ENCODE peak calls at places on chromosomes 1 and 21, in six cellular contexts. M is uterus, G is adrenal gland, D is mucosa of descending colon, F is left ventricle myocardium inferior, H is heart right ventricle. P is an unnamed sample. For H3K9me3 and H3K36me3, the result is how much of the 10 kb centered on the place peaks cover.

GRCh38 chr1:38175062-38175461 is 128.5 kb upstream of the POU3F1 start:
- DNase-seq in G (no peak), H (peak), M (no peak), F (no peak), D (no peak), P (no peak)

GRCh38 chr21:40732998-40733397 is 114.0 kb downstream of the DSCAM start:
- DNase-seq in G (no peak), H (no peak), F (no peak), D (no peak), M (no peak), P (no peak)

GRCh38 chr1:84540759-84541158 is 33.5 kb downstream of the CTBS start:
- DNase-seq in D (no peak), H (no peak), M (no peak), G (no peak), F (no peak), P (no peak)

GRCh38 chr1:100400332-100400933 is 48.1 kb downstream of the CDC14A start:
- DNase-seq in G (peak), H (peak), F (peak), M (no peak), D (peak), P (peak)

GRCh38 chr1:22370190-22370498 is 81.5 kb upstream of the ZBTB40 start:
- DNase-seq in M (no peak), D (no peak), G (no peak), F (no peak), H (no peak), P (no peak)

GRCh38 chr1:111032295-111032897 is 68.7 kb upstream of the LRIF1 start:
- DNase-seq in G (no peak), H (no peak), M (no peak), D (no peak), F (no peak), P (no peak)

GRCh38 chr1:235495539-235495938 is 8.7 kb downstream of the B3GALNT2 start:
- DNase-seq in H (no peak), G (no peak), F (no peak), D (no peak), M (no peak), P (no peak)

GRCh38 chr1:205610781-205611473 is 20.9 kb downstream of the ELK4 start:
- DNase-seq in G (no peak), F (no peak), D (no peak), M (no peak), H (no peak), P (no peak)

GRCh38 chr1:64019818-64020217 is 183.6 kb upstream of the UBE2U start:
- DNase-seq in M (no peak), G (no peak), H (no peak), F (no peak), D (no peak), P (no peak)

GRCh38 chr1:25683731-25684130 is 67.1 kb downstream of the MAN1C1 start:
- DNase-seq in G (no peak), F (no peak), M (no peak), H (no peak), D (no peak), P (no peak)

GRCh38 chr1:183493540-183494245 is 21.4 kb downstream of the SMG7 start:
- DNase-seq in F (no peak), G (peak), H (no peak), M (no peak), D (no peak), P (no peak)

GRCh38 chr21:37503848-37504467 is 137.4 kb downstream of the DYRK1A start:
- DNase-seq in M (no peak), D (no peak), H (no peak), G (no peak), F (no peak), P (no peak)

GRCh38 chr1:181135462-181135781 is 46.9 kb downstream of the IER5 start:
- DNase-seq in H (no peak), F (no peak), G (no peak), D (no peak), M (no peak), P (no peak)

DNA sequence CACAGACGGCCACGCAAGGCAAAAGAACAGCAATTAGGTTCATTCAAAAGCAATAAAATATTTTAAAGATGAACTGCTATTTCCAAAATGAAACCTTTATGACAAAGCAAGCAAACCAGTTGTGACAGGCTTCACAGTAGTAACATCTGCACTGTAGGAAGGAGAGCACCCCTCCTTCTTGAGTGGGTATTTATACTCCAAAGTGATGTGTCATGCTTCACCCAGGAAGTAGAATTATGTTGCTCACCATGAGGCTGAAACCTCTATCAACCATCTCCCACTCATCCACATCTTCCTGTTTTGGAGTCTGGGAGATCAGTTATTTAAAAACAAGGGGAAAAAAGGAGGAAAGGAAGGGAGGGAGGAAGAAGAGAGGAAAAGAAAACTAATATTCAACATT is 885 bp downstream of the OR2T10 start:
- DNase-seq in F (no peak), M (no peak), H (no peak), G (no peak), D (no peak), P (no peak)
- H3K9me3 ChIP-seq in F (under half), M (under half), H (under half), G (under half), D (under half), P (under half)

GRCh38 chr1:119953266-119953998 is 57.1 kb upstream of the ADAM30 start:
- DNase-seq in D (no peak), M (no peak), H (no peak), F (no peak), G (no peak), P (no peak)
- H3K36me3 ChIP-seq in D (under half), M (under half), H (under half), F (under half), G (under half), P (under half)

GRCh38 chr1:50832167-50832566 is 127.9 kb downstream of the FAF1 start:
- DNase-seq in H (no peak), M (no peak), F (no peak), D (no peak), G (no peak), P (no peak)
- H3K9me3 ChIP-seq in H (under half), M (under half), F (under half), D (under half), G (under half), P (under half)

DNA sequence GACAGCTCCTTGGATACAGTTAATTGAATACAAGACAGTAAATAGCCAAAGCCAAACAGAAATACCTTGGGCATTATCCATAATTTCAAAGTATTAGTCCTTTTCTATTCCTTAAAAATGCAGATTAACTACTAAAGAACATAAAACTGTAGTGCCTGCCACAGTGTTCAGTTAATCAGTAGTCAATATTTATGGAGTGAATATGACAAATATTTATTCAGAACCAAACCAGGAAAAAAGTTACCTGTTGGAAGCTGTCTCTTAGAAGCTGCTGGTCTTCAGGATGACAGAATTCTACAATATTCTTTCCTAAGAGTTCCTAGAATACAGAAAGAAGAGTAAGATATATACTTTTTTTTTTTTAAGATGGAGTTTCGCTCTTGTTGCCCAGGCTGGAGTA is 18.2 kb upstream of the CTSK start:
- DNase-seq in F (no peak), H (no peak), M (no peak), G (no peak), D (no peak), P (no peak)
- H3K36me3 ChIP-seq in F (half or more), H (half or more), M (under half), G (under half), D (under half), P (half or more)